ENCODE peak calls at places on chromosome 1, in ten cellular contexts. One of them, this sample, is unnamed.

GRCh38 chr1:52662645-52663313 is 29.8 kb downstream of the SHISAL2A start:
- DNase-seq in foreskin fibroblast: peak
- DNase-seq in right atrium auricular region: no peak
- DNase-seq in T47D: no peak
- DNase-seq in Right ventricle myocardium inferior: no peak
- DNase-seq in EL: peak
- DNase-seq in lung microvascular endothelial cell: no peak
- DNase-seq in KBM-7: no peak
- DNase-seq in MCF 10A: peak
- DNase-seq in stimulated activated CD4-positive, alpha-beta T cell treated with anti-CD3 and anti-CD28 coated beads, Interleukin-12 subunit alpha, Interleukin-12 subunit beta, amount 100 ng/mL, for 4 hours: no peak
- DNase-seq in this sample: peak

GRCh38 chr1:42392255-42392654 is 11.7 kb downstream of the RIMKLA start:
- DNase-seq in foreskin fibroblast: no peak
- DNase-seq in right atrium auricular region: no peak
- DNase-seq in T47D: no peak
- DNase-seq in Right ventricle myocardium inferior: no peak
- DNase-seq in EL: no peak
- DNase-seq in lung microvascular endothelial cell: no peak
- DNase-seq in KBM-7: no peak
- DNase-seq in MCF 10A: no peak
- DNase-seq in stimulated activated CD4-positive, alpha-beta T cell treated with anti-CD3 and anti-CD28 coated beads, Interleukin-12 subunit alpha, Interleukin-12 subunit beta, amount 100 ng/mL, for 4 hours: no peak
- DNase-seq in this sample: no peak

GRCh38 chr1:236759252-236759859 is 35.7 kb upstream of the MTR start:
- DNase-seq in foreskin fibroblast: peak
- DNase-seq in right atrium auricular region: no peak
- DNase-seq in T47D: no peak
- DNase-seq in Right ventricle myocardium inferior: no peak
- DNase-seq in EL: peak
- DNase-seq in lung microvascular endothelial cell: peak
- DNase-seq in KBM-7: peak
- DNase-seq in MCF 10A: peak
- DNase-seq in stimulated activated CD4-positive, alpha-beta T cell treated with anti-CD3 and anti-CD28 coated beads, Interleukin-12 subunit alpha, Interleukin-12 subunit beta, amount 100 ng/mL, for 4 hours: no peak
- DNase-seq in this sample: peak

GRCh38 chr1:218572046-218572445 is 226.9 kb downstream of the TGFB2 start:
- DNase-seq in foreskin fibroblast: no peak
- DNase-seq in right atrium auricular region: no peak
- DNase-seq in T47D: no peak
- DNase-seq in Right ventricle myocardium inferior: no peak
- DNase-seq in EL: no peak
- DNase-seq in lung microvascular endothelial cell: no peak
- DNase-seq in KBM-7: no peak
- DNase-seq in MCF 10A: no peak
- DNase-seq in stimulated activated CD4-positive, alpha-beta T cell treated with anti-CD3 and anti-CD28 coated beads, Interleukin-12 subunit alpha, Interleukin-12 subunit beta, amount 100 ng/mL, for 4 hours: no peak
- DNase-seq in this sample: no peak

GRCh38 chr1:150464422-150464826 is 22.8 kb upstream of the TARS2 start:
- DNase-seq in foreskin fibroblast: peak
- DNase-seq in right atrium auricular region: peak
- DNase-seq in T47D: peak
- DNase-seq in Right ventricle myocardium inferior: peak
- DNase-seq in EL: peak
- DNase-seq in lung microvascular endothelial cell: peak
- DNase-seq in KBM-7: peak
- DNase-seq in MCF 10A: peak
- DNase-seq in stimulated activated CD4-positive, alpha-beta T cell treated with anti-CD3 and anti-CD28 coated beads, Interleukin-12 subunit alpha, Interleukin-12 subunit beta, amount 100 ng/mL, for 4 hours: peak
- DNase-seq in this sample: peak

GRCh38 chr1:158095737-158096335 is 84.9 kb upstream of the CD1D start:
- DNase-seq in foreskin fibroblast: no peak
- DNase-seq in right atrium auricular region: no peak
- DNase-seq in T47D: peak
- DNase-seq in Right ventricle myocardium inferior: no peak
- DNase-seq in EL: peak
- DNase-seq in lung microvascular endothelial cell: peak
- DNase-seq in KBM-7: peak
- DNase-seq in MCF 10A: peak
- DNase-seq in stimulated activated CD4-positive, alpha-beta T cell treated with anti-CD3 and anti-CD28 coated beads, Interleukin-12 subunit alpha, Interleukin-12 subunit beta, amount 100 ng/mL, for 4 hours: no peak
- DNase-seq in this sample: no peak

GRCh38 chr1:45141247-45142003 is 65.0 kb downstream of the ZSWIM5 start:
- DNase-seq in foreskin fibroblast: no peak
- DNase-seq in right atrium auricular region: no peak
- DNase-seq in T47D: no peak
- DNase-seq in Right ventricle myocardium inferior: no peak
- DNase-seq in EL: no peak
- DNase-seq in lung microvascular endothelial cell: no peak
- DNase-seq in KBM-7: no peak
- DNase-seq in MCF 10A: no peak
- DNase-seq in stimulated activated CD4-positive, alpha-beta T cell treated with anti-CD3 and anti-CD28 coated beads, Interleukin-12 subunit alpha, Interleukin-12 subunit beta, amount 100 ng/mL, for 4 hours: no peak
- DNase-seq in this sample: no peak

GRCh38 chr1:153312569-153313186 is at the start of gene PGLYRP3:
- DNase-seq in foreskin fibroblast: no peak
- DNase-seq in right atrium auricular region: no peak
- DNase-seq in T47D: no peak
- DNase-seq in Right ventricle myocardium inferior: no peak
- DNase-seq in EL: no peak
- DNase-seq in lung microvascular endothelial cell: no peak
- DNase-seq in KBM-7: no peak
- DNase-seq in MCF 10A: peak
- DNase-seq in stimulated activated CD4-positive, alpha-beta T cell treated with anti-CD3 and anti-CD28 coated beads, Interleukin-12 subunit alpha, Interleukin-12 subunit beta, amount 100 ng/mL, for 4 hours: no peak
- DNase-seq in this sample: no peak

GRCh38 chr1:94633051-94633450 is 91.5 kb upstream of the F3 start:
- DNase-seq in foreskin fibroblast: peak
- DNase-seq in right atrium auricular region: no peak
- DNase-seq in T47D: no peak
- DNase-seq in Right ventricle myocardium inferior: no peak
- DNase-seq in EL: peak
- DNase-seq in lung microvascular endothelial cell: no peak
- DNase-seq in KBM-7: no peak
- DNase-seq in MCF 10A: no peak
- DNase-seq in stimulated activated CD4-positive, alpha-beta T cell treated with anti-CD3 and anti-CD28 coated beads, Interleukin-12 subunit alpha, Interleukin-12 subunit beta, amount 100 ng/mL, for 4 hours: no peak
- DNase-seq in this sample: no peak

GRCh38 chr1:212062832-212063438 is 27.4 kb downstream of the DTL start:
- DNase-seq in foreskin fibroblast: peak
- DNase-seq in right atrium auricular region: no peak
- DNase-seq in T47D: no peak
- DNase-seq in Right ventricle myocardium inferior: no peak
- DNase-seq in EL: peak
- DNase-seq in lung microvascular endothelial cell: peak
- DNase-seq in KBM-7: peak
- DNase-seq in MCF 10A: peak
- DNase-seq in stimulated activated CD4-positive, alpha-beta T cell treated with anti-CD3 and anti-CD28 coated beads, Interleukin-12 subunit alpha, Interleukin-12 subunit beta, amount 100 ng/mL, for 4 hours: no peak
- DNase-seq in this sample: no peak

GRCh38 chr1:6922096-6922931 is 137.1 kb downstream of the CAMTA1 start:
- DNase-seq in foreskin fibroblast: peak
- DNase-seq in right atrium auricular region: peak
- DNase-seq in T47D: no peak
- DNase-seq in Right ventricle myocardium inferior: no peak
- DNase-seq in EL: peak
- DNase-seq in lung microvascular endothelial cell: no peak
- DNase-seq in KBM-7: no peak
- DNase-seq in MCF 10A: peak
- DNase-seq in stimulated activated CD4-positive, alpha-beta T cell treated with anti-CD3 and anti-CD28 coated beads, Interleukin-12 subunit alpha, Interleukin-12 subunit beta, amount 100 ng/mL, for 4 hours: no peak
- DNase-seq in this sample: no peak

GRCh38 chr1:168138134-168138533 is 1.4 kb upstream of the GPR161 start:
- DNase-seq in foreskin fibroblast: no peak
- DNase-seq in right atrium auricular region: no peak
- DNase-seq in T47D: no peak
- DNase-seq in Right ventricle myocardium inferior: no peak
- DNase-seq in EL: peak
- DNase-seq in lung microvascular endothelial cell: no peak
- DNase-seq in KBM-7: no peak
- DNase-seq in MCF 10A: no peak
- DNase-seq in stimulated activated CD4-positive, alpha-beta T cell treated with anti-CD3 and anti-CD28 coated beads, Interleukin-12 subunit alpha, Interleukin-12 subunit beta, amount 100 ng/mL, for 4 hours: no peak
- DNase-seq in this sample: no peak

GRCh38 chr1:67618285-67619018 is 66.5 kb upstream of the GADD45A start:
- DNase-seq in foreskin fibroblast: peak
- DNase-seq in right atrium auricular region: peak
- DNase-seq in T47D: peak
- DNase-seq in Right ventricle myocardium inferior: peak
- DNase-seq in EL: peak
- DNase-seq in lung microvascular endothelial cell: peak
- DNase-seq in KBM-7: no peak
- DNase-seq in MCF 10A: peak
- DNase-seq in stimulated activated CD4-positive, alpha-beta T cell treated with anti-CD3 and anti-CD28 coated beads, Interleukin-12 subunit alpha, Interleukin-12 subunit beta, amount 100 ng/mL, for 4 hours: no peak
- DNase-seq in this sample: no peak

GRCh38 chr1:36572142-36572715 is 89.5 kb upstream of the CSF3R start:
- DNase-seq in foreskin fibroblast: no peak
- DNase-seq in right atrium auricular region: no peak
- DNase-seq in T47D: no peak
- DNase-seq in Right ventricle myocardium inferior: no peak
- DNase-seq in EL: no peak
- DNase-seq in lung microvascular endothelial cell: no peak
- DNase-seq in KBM-7: no peak
- DNase-seq in MCF 10A: no peak
- DNase-seq in stimulated activated CD4-positive, alpha-beta T cell treated with anti-CD3 and anti-CD28 coated beads, Interleukin-12 subunit alpha, Interleukin-12 subunit beta, amount 100 ng/mL, for 4 hours: no peak
- DNase-seq in this sample: no peak

GRCh38 chr1:182998482-182998881 is 24.7 kb upstream of the LAMC1 start:
- DNase-seq in foreskin fibroblast: no peak
- DNase-seq in right atrium auricular region: no peak
- DNase-seq in T47D: no peak
- DNase-seq in Right ventricle myocardium inferior: no peak
- DNase-seq in EL: no peak
- DNase-seq in lung microvascular endothelial cell: no peak
- DNase-seq in KBM-7: no peak
- DNase-seq in MCF 10A: no peak
- DNase-seq in stimulated activated CD4-positive, alpha-beta T cell treated with anti-CD3 and anti-CD28 coated beads, Interleukin-12 subunit alpha, Interleukin-12 subunit beta, amount 100 ng/mL, for 4 hours: no peak
- DNase-seq in this sample: no peak

GRCh38 chr1:94690033-94690712 is 130.0 kb upstream of the SLC44A3 start:
- DNase-seq in foreskin fibroblast: peak
- DNase-seq in right atrium auricular region: no peak
- DNase-seq in T47D: no peak
- DNase-seq in Right ventricle myocardium inferior: no peak
- DNase-seq in EL: peak
- DNase-seq in lung microvascular endothelial cell: no peak
- DNase-seq in KBM-7: no peak
- DNase-seq in MCF 10A: no peak
- DNase-seq in stimulated activated CD4-positive, alpha-beta T cell treated with anti-CD3 and anti-CD28 coated beads, Interleukin-12 subunit alpha, Interleukin-12 subunit beta, amount 100 ng/mL, for 4 hours: no peak
- DNase-seq in this sample: no peak

This sample was measured in neural crest cell.